ENCODE peak calls at places on chromosomes 3 and 15, in five cellular contexts. I is K562, Y is gastrocnemius medialis, A is heart left ventricle, B is thyroid gland. M is an unnamed sample.

GRCh38 chr3:10835406-10835805 is 19.4 kb downstream of the SLC6A11 start:
- DNase-seq in I (no peak), Y (no peak), A (no peak), B (no peak), M (no peak)

GRCh38 chr15:31338879-31339557 is 12.4 kb downstream of the KLF13 start:
- DNase-seq in I (no peak), Y (peak), A (peak), B (peak), M (no peak)

GRCh38 chr15:36527512-36528162 is 51.8 kb upstream of the CDIN1 start:
- DNase-seq in I (no peak), Y (no peak), A (no peak), B (no peak), M (no peak)

GRCh38 chr3:170765419-170766078 is 104.4 kb downstream of the RPL22L1 start:
- DNase-seq in I (peak), Y (no peak), A (no peak), B (no peak), M (no peak)

GRCh38 chr3:172537521-172538158 is 14.4 kb upstream of the TNFSF10 start:
- DNase-seq in I (no peak), Y (no peak), A (no peak), B (no peak), M (no peak)

GRCh38 chr3:110974902-110975301 is 96.7 kb upstream of the NECTIN3 start:
- DNase-seq in I (no peak), Y (no peak), A (no peak), B (no peak), M (no peak)

GRCh38 chr3:191688756-191689433 is 227.9 kb downstream of the PYDC2 start:
- DNase-seq in I (no peak), Y (no peak), A (no peak), B (no peak), M (no peak)

GRCh38 chr15:29740692-29741311 is 81.5 kb downstream of the TJP1 start:
- DNase-seq in I (no peak), Y (no peak), A (no peak), B (no peak), M (no peak)

GRCh38 chr3:129942296-129942695 is 32.2 kb upstream of the TRH start:
- DNase-seq in I (peak), Y (peak), A (peak), B (peak), M (peak)

GRCh38 chr3:110568246-110568645 is 503.4 kb upstream of the NECTIN3 start:
- DNase-seq in I (no peak), Y (no peak), A (no peak), B (no peak), M (no peak)

GRCh38 chr3:99487894-99488293 is 150.5 kb upstream of the COL8A1 start:
- DNase-seq in I (no peak), Y (no peak), A (no peak), B (no peak), M (no peak)

GRCh38 chr15:44289352-44289790 is 852 bp downstream of the GOLM2 start:
- DNase-seq in I (no peak), Y (no peak), A (no peak), B (no peak), M (no peak)

GRCh38 chr3:195800240-195800639 is 11.5 kb downstream of the MUC4 start:
- DNase-seq in I (no peak), Y (no peak), A (no peak), B (no peak), M (no peak)

GRCh38 chr3:33717616-33717865 is 513 bp downstream of the CLASP2 start:
- DNase-seq in I (peak), Y (peak), A (no peak), B (no peak), M (peak)

GRCh38 chr15:89912674-89913396 is at the start of gene ARPIN:
- DNase-seq in I (no peak), Y (peak), A (peak), B (peak), M (peak)

GRCh38 chr15:78075490-78076230 is 1.9 kb downstream of the TBC1D2B start:
- DNase-seq in I (no peak), Y (peak), A (peak), B (peak), M (no peak)

GRCh38 chr15:68354923-68355322 is 77.0 kb downstream of the ITGA11 start:
- DNase-seq in I (peak), Y (no peak), A (no peak), B (no peak), M (no peak)

GRCh38 chr15:31024330-31024729 is 32.9 kb upstream of the MTMR10 start:
- DNase-seq in I (no peak), Y (no peak), A (no peak), B (no peak), M (no peak)

GRCh38 chr15:77440378-77440999 is 19.8 kb downstream of the HMG20A start:
- DNase-seq in I (no peak), Y (no peak), A (no peak), B (no peak), M (no peak)

GRCh38 chr15:25877681-25878080 is 14.6 kb upstream of the ATP10A start:
- DNase-seq in I (no peak), Y (no peak), A (no peak), B (peak), M (no peak)

GRCh38 chr3:97823503-97824004 is 1.7 kb downstream of the CRYBG3 start:
- DNase-seq in I (no peak), Y (peak), A (peak), B (peak), M (no peak)

GRCh38 chr3:187968883-187969580 is 184.9 kb upstream of the LPP start:
- DNase-seq in I (no peak), Y (peak), A (no peak), B (no peak), M (no peak)

DNA sequence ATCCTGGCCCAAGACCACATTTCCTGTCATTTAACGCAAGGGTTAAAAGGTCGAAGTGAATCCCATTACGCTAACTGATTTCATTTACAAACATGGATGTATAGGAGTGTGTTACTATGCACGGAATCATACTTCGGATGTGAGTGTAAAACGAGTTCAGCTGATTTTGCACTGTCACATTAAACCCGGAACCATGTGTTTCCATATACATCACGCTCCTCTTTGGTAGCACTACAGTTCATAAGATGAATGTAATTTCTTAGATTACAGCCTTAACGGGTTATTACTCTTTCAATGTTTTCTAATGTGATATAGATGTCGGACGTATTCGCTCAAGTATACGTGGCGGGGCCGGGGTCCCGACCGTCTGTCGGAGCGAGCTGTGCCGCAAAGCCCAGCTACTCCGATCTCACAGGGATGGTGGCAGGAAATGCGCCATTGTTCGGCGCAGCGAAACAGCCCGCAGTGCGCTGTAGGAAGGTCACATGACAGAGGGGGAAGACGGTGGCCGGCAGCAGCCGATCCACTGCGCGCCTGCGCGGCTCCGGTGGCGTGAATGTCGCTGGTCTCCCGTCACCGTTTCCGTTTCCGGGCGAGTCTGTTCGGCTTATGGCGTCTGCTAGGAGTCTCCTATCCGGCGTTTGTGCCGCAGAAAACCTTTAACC is 97.3 kb downstream of the NPAP1 start:
- DNase-seq in I (peak), Y (peak), A (peak), B (peak), M (peak)
- TF ChIP-seq POLR2A in I (no peak), Y (no peak), A (peak), B (peak), M (no peak)

DNA sequence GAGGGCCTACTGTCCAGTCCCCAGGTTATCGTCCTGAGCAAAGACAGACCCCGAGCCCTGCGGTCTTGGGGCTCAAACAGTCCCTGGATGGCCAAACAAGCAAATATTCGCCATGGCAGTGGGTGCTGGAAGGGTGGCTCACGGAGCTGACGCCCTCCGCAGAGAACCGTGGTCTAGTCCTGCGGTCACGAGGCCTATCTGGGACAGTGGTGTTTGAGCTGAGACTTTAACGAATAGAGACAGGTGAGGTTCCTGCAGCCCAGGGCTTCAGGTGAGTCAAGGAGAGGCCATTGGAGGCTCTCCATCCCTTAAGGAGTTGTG is 380 bp upstream of the SUCLG2 start:
- DNase-seq in I (no peak), Y (no peak), A (no peak), B (no peak), M (no peak)
- TF ChIP-seq POLR2A in I (no peak), Y (no peak), A (no peak), B (no peak), M (no peak)

DNA sequence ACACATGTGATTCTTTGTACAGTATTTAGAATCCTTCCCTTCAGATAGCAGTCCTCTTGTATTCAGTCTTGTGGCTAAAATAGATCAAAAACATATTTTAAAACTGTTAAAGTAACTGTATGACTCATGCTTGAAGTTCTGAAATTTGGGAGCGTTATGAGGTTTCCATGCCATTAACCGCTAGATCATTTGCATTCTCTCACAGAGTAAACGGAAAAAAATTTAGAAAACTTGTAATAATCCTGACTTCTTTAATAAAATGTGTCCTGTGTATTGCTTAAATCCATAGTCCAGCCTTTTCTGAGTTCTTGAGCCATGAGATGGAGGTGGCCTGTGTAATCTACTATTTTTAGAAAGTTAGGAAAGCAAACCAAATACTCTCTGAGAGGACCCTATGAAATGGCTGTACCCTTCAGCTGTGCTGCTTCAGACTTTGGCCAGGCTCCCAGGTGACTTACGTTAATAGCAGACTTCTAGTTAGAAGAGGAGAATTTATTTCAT is 33.8 kb downstream of the MBNL1 start:
- DNase-seq in I (no peak), Y (peak), A (peak), B (peak), M (no peak)
- TF ChIP-seq POLR2A in I (no peak), Y (no peak), A (no peak), B (no peak), M (no peak)

GRCh38 chr3:179071569-179072397 is at the start of gene ZMAT3:
- DNase-seq in I (peak), Y (peak), A (peak), B (peak), M (peak)
- TF ChIP-seq POLR2A in I (peak), Y (peak), A (peak), B (peak), M (peak)

DNA sequence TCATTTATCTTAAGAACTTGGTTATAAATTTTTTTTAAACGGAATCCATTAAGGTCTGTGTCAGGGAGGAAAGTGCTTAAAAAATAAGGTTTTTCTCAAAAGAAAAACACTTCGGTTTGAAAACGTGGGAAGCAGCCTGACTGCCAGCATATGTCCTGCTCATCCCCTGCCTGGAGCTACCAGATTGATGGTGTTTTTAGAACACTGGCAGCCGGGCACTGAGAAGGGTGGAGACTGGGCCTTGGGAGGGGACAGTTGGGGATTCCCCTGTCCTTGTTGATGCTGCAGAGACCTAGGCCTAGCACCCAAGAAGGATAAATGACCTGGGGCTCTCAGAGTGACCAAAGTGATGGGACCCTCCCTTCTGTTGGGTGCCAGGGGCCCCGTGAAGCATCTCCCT is 296.9 kb downstream of the EPHB1 start:
- DNase-seq in I (no peak), Y (no peak), A (no peak), B (no peak), M (no peak)
- TF ChIP-seq POLR2A in I (no peak), Y (no peak), A (no peak), B (no peak), M (no peak)

GRCh38 chr15:91318976-91319714 is 219.1 kb downstream of the SV2B start:
- DNase-seq in I (no peak), Y (no peak), A (no peak), B (no peak), M (no peak)
- TF ChIP-seq POLR2A in I (no peak), Y (no peak), A (no peak), B (no peak), M (no peak)

GRCh38 chr15:76346666-76347506 is 10.3 kb downstream of the ISL2 start:
- DNase-seq in I (no peak), Y (no peak), A (no peak), B (no peak), M (no peak)
- TF ChIP-seq POLR2A in I (no peak), Y (no peak), A (no peak), B (no peak), M (no peak)

DNA sequence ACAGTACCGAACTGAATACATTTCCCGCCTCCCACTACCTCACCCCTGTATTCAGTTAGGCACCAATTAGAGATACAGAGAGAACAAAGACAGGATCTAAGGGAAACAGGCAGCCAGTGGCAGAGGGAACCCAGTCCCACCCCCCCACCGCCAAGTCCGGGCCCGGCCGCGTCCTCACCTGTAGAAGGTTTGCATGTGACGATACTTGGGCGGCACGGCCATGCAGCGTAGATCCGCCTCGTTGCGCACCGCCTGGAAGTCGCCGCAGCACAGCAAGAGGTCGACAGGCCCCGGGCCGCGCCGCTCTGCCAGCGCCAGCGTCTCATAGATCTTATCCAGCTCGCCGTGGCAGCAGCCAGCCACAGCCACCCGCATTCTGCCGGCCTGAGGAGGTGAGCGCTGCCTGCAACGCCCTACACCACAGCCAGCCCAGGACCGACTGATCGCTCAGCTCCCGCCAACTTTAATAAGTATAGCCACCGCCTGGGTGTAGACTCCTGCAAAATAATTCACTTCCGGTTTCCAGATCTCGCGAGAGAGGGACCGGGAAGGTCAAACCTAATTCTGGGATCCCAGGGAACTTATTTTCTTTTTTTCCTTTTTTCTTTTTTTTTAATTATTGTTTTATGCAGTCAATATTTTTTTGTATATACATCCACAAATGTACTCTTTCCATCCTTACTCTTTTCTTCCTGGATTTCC is at the start of gene DBR1:
- DNase-seq in I (peak), Y (peak), A (peak), B (peak), M (peak)
- TF ChIP-seq POLR2A in I (peak), Y (peak), A (peak), B (peak), M (peak)

GRCh38 chr3:51995346-51996156 is at the start of gene RPL29:
- DNase-seq in I (peak), Y (peak), A (peak), B (peak), M (peak)
- TF ChIP-seq POLR2A in I (peak), Y (peak), A (peak), B (peak), M (peak)

M was measured in GM12891.